ENCODE peak calls at places on chromosomes 12 and 14, in five cellular contexts. B, G, C, K and S are unnamed samples.

GRCh38 chr12:91009319-91009950 is 4.7 kb upstream of the EPYC start:
- DNase-seq in B (no peak), G (no peak), C (no peak), K (no peak), S (no peak)

GRCh38 chr12:52231305-52232232 is 1.5 kb upstream of the KRT7 start:
- DNase-seq in B (no peak), G (no peak), C (no peak), K (no peak), S (no peak)

GRCh38 chr12:56488041-56488955 is at the start of gene GLS2:
- DNase-seq in B (peak; percentile 85), G (peak; percentile 75), C (peak; percentile 69), K (no peak), S (peak; percentile 84)

GRCh38 chr12:101459642-101460346 is 15.3 kb upstream of the SPIC start:
- DNase-seq in B (peak; percentile 29), G (no peak), C (no peak), K (no peak), S (no peak)

GRCh38 chr12:68780731-68781130 is 27.2 kb upstream of the MDM2 start:
- DNase-seq in B (no peak), G (no peak), C (no peak), K (no peak), S (no peak)

GRCh38 chr14:80475074-80475473 is 263.8 kb upstream of the DIO2 start:
- DNase-seq in B (no peak), G (no peak), C (no peak), K (no peak), S (no peak)

GRCh38 chr14:52014601-52015267 is 25.4 kb downstream of the RTRAF start:
- DNase-seq in B (no peak), G (no peak), C (peak; percentile 54), K (peak; percentile 54), S (no peak)

GRCh38 chr14:99806841-99807240 is 13.6 kb downstream of the EML1 start:
- DNase-seq in B (no peak), G (no peak), C (no peak), K (no peak), S (no peak)

GRCh38 chr14:70033561-70033960 is 154.3 kb downstream of the SMOC1 start:
- DNase-seq in B (no peak), G (no peak), C (no peak), K (no peak), S (no peak)

GRCh38 chr14:74292061-74292460 is 10.7 kb downstream of the ABCD4 start:
- DNase-seq in B (no peak), G (no peak), C (no peak), K (no peak), S (no peak)

GRCh38 chr12:92039048-92039447 is 106.6 kb downstream of the BTG1 start:
- DNase-seq in B (no peak), G (no peak), C (no peak), K (no peak), S (no peak)

GRCh38 chr12:70686907-70687306 is 49.7 kb upstream of the PTPRB start:
- DNase-seq in B (no peak), G (no peak), C (no peak), K (no peak), S (no peak)

GRCh38 chr12:104605685-104606084 is 148.9 kb downstream of the CHST11 start:
- DNase-seq in B (peak; percentile 30), G (peak; percentile 46), C (peak; percentile 48), K (no peak), S (no peak)

GRCh38 chr14:100471451-100472093 is 115.6 kb downstream of the BEGAIN start:
- DNase-seq in B (no peak), G (no peak), C (no peak), K (no peak), S (no peak)

GRCh38 chr12:47075192-47076084 is 4.0 kb upstream of the PCED1B start:
- DNase-seq in B (no peak), G (no peak), C (no peak), K (no peak), S (no peak)

GRCh38 chr12:81170072-81170471 is 92.2 kb downstream of the ACSS3 start:
- DNase-seq in B (no peak), G (no peak), C (no peak), K (no peak), S (no peak)

GRCh38 chr12:65195387-65196055 is 26.1 kb downstream of the LEMD3 start:
- DNase-seq in B (no peak), G (no peak), C (no peak), K (no peak), S (no peak)

GRCh38 chr14:42944284-42944683 is 1337.6 kb downstream of the LRFN5 start:
- DNase-seq in B (no peak), G (no peak), C (no peak), K (no peak), S (no peak)

GRCh38 chr14:61488417-61488816 is 167.0 kb downstream of the PRKCH start:
- DNase-seq in B (no peak), G (no peak), C (no peak), K (no peak), S (no peak)

GRCh38 chr12:7916936-7917335 is 19.1 kb downstream of the SLC2A3 start:
- DNase-seq in B (no peak), G (no peak), C (no peak), K (no peak), S (no peak)

GRCh38 chr12:90510948-90511347 is 444.0 kb downstream of the CCER1 start:
- DNase-seq in B (no peak), G (no peak), C (no peak), K (no peak), S (no peak)

GRCh38 chr14:30990766-30991165 is 34.7 kb upstream of the AP4S1 start:
- DNase-seq in B (no peak), G (no peak), C (no peak), K (no peak), S (no peak)

GRCh38 chr12:19970826-19971225 is 397.5 kb upstream of the PDE3A start:
- DNase-seq in B (no peak), G (no peak), C (no peak), K (no peak), S (no peak)

GRCh38 chr14:73323889-73324535 is 86.7 kb downstream of the PAPLN start:
- DNase-seq in B (no peak), G (no peak), C (no peak), K (no peak), S (no peak)

GRCh38 chr14:94686511-94687160 is 74.4 kb downstream of the SERPINA3 start:
- DNase-seq in B (no peak), G (no peak), C (no peak), K (no peak), S (no peak)

GRCh38 chr12:12689672-12690287 is 6.2 kb downstream of the GPR19 start:
- DNase-seq in B (no peak), G (no peak), C (no peak), K (no peak), S (no peak)

GRCh38 chr12:96399919-96400630 is at the start of gene CDK17:
- DNase-seq in B (peak; percentile 84), G (peak; percentile 84), C (peak; percentile 85), K (peak; percentile 90), S (peak; percentile 90)

GRCh38 chr14:91063119-91063518 is 2.7 kb upstream of the RPS6KA5 start:
- DNase-seq in B (no peak), G (no peak), C (no peak), K (peak; percentile 43), S (no peak)

DNA sequence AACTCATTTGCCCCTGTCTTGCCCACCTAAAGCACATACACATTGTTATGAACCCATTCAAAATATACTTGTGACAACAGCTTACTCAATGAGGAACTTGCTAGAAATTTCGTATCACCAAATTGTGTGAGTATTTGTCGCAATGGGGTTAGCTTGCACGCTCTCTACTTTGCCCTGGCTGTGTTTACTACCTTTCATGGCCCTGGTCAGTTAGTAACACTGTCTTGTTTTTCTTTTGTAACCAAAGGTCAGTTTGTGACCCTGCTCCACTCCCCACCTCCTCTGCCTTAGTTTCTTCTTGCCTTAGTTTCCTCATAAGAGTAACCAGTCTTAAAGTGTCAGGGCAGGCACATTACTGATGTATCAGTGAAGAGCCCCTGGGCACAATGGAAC is 205.8 kb upstream of the EEA1 start:
- DNase-seq in B (no peak), G (peak; percentile 31), C (no peak), K (no peak), S (no peak)
- H3K4me3 ChIP-seq in B (no peak overlapping the region), G (no peak overlapping the region), C (no peak overlapping the region), K (no peak overlapping the region), S (no peak overlapping the region)

GRCh38 chr12:109888179-109889020 is 8.1 kb upstream of the GLTP start:
- DNase-seq in B (no peak), G (no peak), C (no peak), K (no peak), S (no peak)
- H3K27ac ChIP-seq in B (peak overlapping the region; percentile 52), G (no peak overlapping the region), C (peak overlapping the region; percentile 73), K (no peak overlapping the region), S (no peak overlapping the region)

GRCh38 chr12:26143291-26143690 is 18.5 kb upstream of the BHLHE41 start:
- DNase-seq in B (no peak), G (no peak), C (no peak), K (no peak), S (no peak)
- H3K27me3 ChIP-seq in B (no peaks in the 10 kb centered on the region), G (no peaks in the 10 kb centered on the region), C (no peaks in the 10 kb centered on the region), K (peaks cover 25% of the 10 kb centered on the region), S (no peaks in the 10 kb centered on the region)

DNA sequence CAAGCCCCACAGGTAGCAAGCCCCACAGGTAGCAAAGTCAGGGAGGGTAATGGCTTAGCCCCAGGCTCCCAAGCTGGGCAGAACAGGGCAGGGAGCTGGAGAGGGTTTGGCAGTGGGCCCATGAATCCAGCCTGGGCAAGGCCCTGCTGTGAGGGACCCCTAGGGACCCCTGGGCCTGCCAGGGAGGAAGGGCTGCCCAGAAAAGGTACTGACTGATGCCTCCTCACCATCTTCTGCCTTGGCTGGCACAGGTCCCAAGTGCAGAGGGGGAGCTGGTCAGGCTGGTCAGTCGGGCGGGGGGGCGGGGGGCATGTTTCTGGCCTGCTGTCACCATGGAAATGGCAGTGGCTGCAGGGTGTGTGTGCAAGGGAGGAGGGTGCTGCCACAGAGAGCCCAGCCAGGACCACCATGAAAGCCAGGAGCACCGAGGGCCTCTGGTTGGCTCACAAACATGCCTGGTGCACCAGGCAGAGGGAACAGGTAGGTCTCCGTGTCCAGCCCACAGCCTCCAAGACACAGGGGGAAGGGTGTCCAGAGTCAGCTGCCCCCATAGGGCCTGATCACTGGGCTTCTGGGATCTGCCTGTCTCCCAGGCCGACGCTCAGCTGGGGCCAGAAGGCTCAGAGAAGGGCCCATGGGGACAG is 1.5 kb upstream of the CRIP2 start:
- DNase-seq in B (no peak), G (no peak), C (peak; percentile 57), K (no peak), S (peak; percentile 76)
- H3K4me3 ChIP-seq in B (no peak overlapping the region), G (no peak overlapping the region), C (peak overlapping the region; percentile 64), K (no peak overlapping the region), S (no peak overlapping the region)

GRCh38 chr14:67313153-67313552 is 46.5 kb downstream of the ATP6V1D start:
- DNase-seq in B (no peak), G (no peak), C (no peak), K (no peak), S (no peak)

GRCh38 chr14:67317822-67318221 is 41.8 kb downstream of the ATP6V1D start:
- DNase-seq in B (no peak), G (no peak), C (no peak), K (no peak), S (no peak)

DNA sequence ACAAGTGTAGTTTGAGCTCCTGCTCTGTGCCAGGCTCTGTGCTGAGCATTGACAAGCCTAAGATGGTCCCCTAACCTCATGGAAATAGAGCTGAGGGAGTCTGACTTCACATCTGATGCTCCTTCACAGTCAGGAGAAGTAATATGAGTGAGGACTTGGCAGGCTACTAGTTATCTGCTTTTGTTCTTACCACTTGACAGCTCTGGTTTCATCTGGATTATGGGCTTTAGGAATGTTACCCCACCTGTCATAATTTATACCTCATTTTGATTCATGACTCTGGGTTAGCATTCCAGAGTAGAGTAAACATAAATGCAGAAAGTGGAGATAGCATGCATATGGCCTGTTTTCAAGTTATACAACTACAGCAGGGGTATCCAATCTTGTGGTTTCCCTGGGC is 40.5 kb downstream of the ATP6V1D start:
- DNase-seq in B (no peak), G (no peak), C (no peak), K (no peak), S (no peak)
- H3K27ac ChIP-seq in B (no peak overlapping the region), G (no peak overlapping the region), C (no peak overlapping the region), K (no peak overlapping the region), S (no peak overlapping the region)